ENCODE peak calls at places on chromosome 4, in five cellular contexts. H, T, J, K and R are unnamed samples.

GRCh38 chr4:134216436-134216835 is 14.8 kb upstream of the PABPC4L start:
- DNase-seq in H (no peak), T (peak; percentile 32), K (no peak), J (no peak), R (no peak)

GRCh38 chr4:57055873-57056272 is 54.3 kb downstream of the IGFBP7 start:
- DNase-seq in H (no peak), J (no peak), T (no peak), K (no peak), R (no peak)

GRCh38 chr4:54173281-54173912 is 55.7 kb upstream of the PDGFRA start:
- DNase-seq in J (no peak), K (no peak), T (no peak), H (no peak), R (no peak)

GRCh38 chr4:39043058-39043696 is 11.0 kb upstream of the TMEM156 start:
- DNase-seq in K (no peak), H (no peak), T (no peak), J (no peak), R (no peak)

GRCh38 chr4:126954537-126955291 is 678.0 kb upstream of the INTU start:
- DNase-seq in J (no peak), T (no peak), H (no peak), K (no peak), R (no peak)

GRCh38 chr4:184807261-184807660 is 18.5 kb downstream of the ACSL1 start:
- DNase-seq in T (peak; percentile 16), K (no peak), H (no peak), J (no peak), R (no peak)

GRCh38 chr4:107838763-107839162 is 14.0 kb downstream of the SGMS2 start:
- DNase-seq in J (no peak), H (no peak), K (no peak), T (no peak), R (no peak)

GRCh38 chr4:15150636-15151432 is 148.6 kb downstream of the CPEB2 start:
- DNase-seq in T (no peak), H (no peak), J (no peak), K (no peak), R (no peak)

GRCh38 chr4:132344924-132345828 is 803.9 kb upstream of the PCDH10 start:
- DNase-seq in T (no peak), K (no peak), H (no peak), J (peak; percentile 53), R (no peak)

GRCh38 chr4:184028571-184028996 is 123.5 kb downstream of the STOX2 start:
- DNase-seq in T (no peak), H (peak; percentile 56), K (no peak), J (no peak), R (no peak)

GRCh38 chr4:17580969-17581368 is 4.0 kb downstream of the LAP3 start:
- DNase-seq in H (no peak), T (peak; percentile 83), K (no peak), J (no peak), R (peak; percentile 77)

GRCh38 chr4:20253799-20254409 is 2.2 kb downstream of the SLIT2 start:
- DNase-seq in H (no peak), J (no peak), T (peak; percentile 32), K (peak; percentile 24), R (peak; percentile 64)

GRCh38 chr4:41624765-41625164 is 86.8 kb downstream of the LIMCH1 start:
- DNase-seq in J (no peak), T (no peak), H (no peak), K (no peak), R (no peak)

GRCh38 chr4:86633854-86634253 is 39.7 kb downstream of the PTPN13 start:
- DNase-seq in T (peak; percentile 25), J (no peak), K (no peak), H (no peak), R (no peak)

GRCh38 chr4:22099896-22100295 is 151.3 kb upstream of the KCNIP4 start:
- DNase-seq in H (no peak), T (peak; percentile 62), J (no peak), K (no peak), R (no peak)

GRCh38 chr4:166991162-166991561 is 243.1 kb downstream of the SPOCK3 start:
- DNase-seq in J (no peak), T (no peak), K (no peak), H (no peak), R (no peak)